ENCODE peak calls at places on chromosomes 4 and X, in four cellular contexts. M is iPS DF 6.9, O is NCI-H524 treated with DMSO at 0.1 percent for 48 hours, D is right cardiac atrium. S is an unnamed sample.

GRCh38 chrX:18719852-18720251 is 12.4 kb downstream of the PPEF1 start:
- DNase-seq in O (no peak), M (no peak), D (no peak), S (no peak)

GRCh38 chr4:85986266-85986665 is 373.6 kb downstream of the MAPK10 start:
- DNase-seq in O (no peak), M (no peak), D (no peak), S (no peak)

GRCh38 chr4:138802499-138802898 is 213.1 kb upstream of the NOCT start:
- DNase-seq in D (no peak), M (no peak), O (no peak), S (no peak)

GRCh38 chr4:105644270-105644669 is 64.2 kb downstream of the INTS12 start:
- DNase-seq in O (no peak), M (no peak), D (no peak), S (no peak)

GRCh38 chr4:39429476-39430310 is 23.0 kb downstream of the KLB start:
- DNase-seq in D (no peak), M (no peak), O (no peak), S (no peak)

GRCh38 chrX:112734250-112734649 is 54.5 kb upstream of the LHFPL1 start:
- DNase-seq in D (no peak), O (no peak), M (no peak), S (no peak)

GRCh38 chr4:186486172-186486571 is 69.2 kb downstream of the MTNR1A start:
- DNase-seq in M (no peak), O (no peak), D (no peak), S (no peak)

GRCh38 chr4:8373973-8374545 is 66.5 kb downstream of the ACOX3 start:
- DNase-seq in M (no peak), O (no peak), D (no peak), S (no peak)

GRCh38 chrX:27981349-27981748 is at the start of gene DCAF8L1:
- DNase-seq in M (no peak), O (no peak), D (no peak), S (no peak)

GRCh38 chr4:17336524-17336941 is 175.4 kb downstream of the QDPR start:
- DNase-seq in D (peak), O (no peak), M (no peak), S (no peak)

GRCh38 chr4:145034727-145035211 is 63.2 kb downstream of the ANAPC10 start:
- DNase-seq in D (no peak), O (peak), M (no peak), S (no peak)

GRCh38 chrX:23788521-23788920 is 5.5 kb downstream of the SAT1 start:
- DNase-seq in O (no peak), M (no peak), D (no peak), S (no peak)

GRCh38 chr4:90715242-90715641 is 588.0 kb downstream of the CCSER1 start:
- DNase-seq in O (no peak), M (no peak), D (no peak), S (no peak)

GRCh38 chr4:136831553-136831952 is 700.7 kb downstream of the PCDH18 start:
- DNase-seq in M (no peak), D (no peak), O (peak), S (no peak)

GRCh38 chr4:56252561-56253152 is 134.6 kb downstream of the AASDH start:
- DNase-seq in M (no peak), D (no peak), O (no peak), S (no peak)

GRCh38 chr4:104128031-104128849 is 366.5 kb downstream of the CXXC4 start:
- DNase-seq in M (no peak), D (no peak), O (no peak), S (no peak)

GRCh38 chr4:19748470-19748869 is 503.2 kb upstream of the SLIT2 start:
- DNase-seq in M (no peak), D (peak), O (no peak), S (no peak)

GRCh38 chrX:40035726-40036125 is 62.0 kb downstream of the BCOR start:
- DNase-seq in O (no peak), D (no peak), M (no peak), S (no peak)

GRCh38 chrX:40176979-40177430 is 79.2 kb upstream of the BCOR start:
- DNase-seq in O (no peak), M (no peak), D (no peak), S (no peak)

GRCh38 chr4:169115897-169116254 is 105.8 kb upstream of the CBR4 start:
- DNase-seq in M (no peak), D (no peak), O (no peak), S (no peak)

GRCh38 chrX:22746081-22746480 is 253.7 kb upstream of the DDX53 start:
- DNase-seq in O (no peak), M (no peak), D (no peak), S (no peak)

GRCh38 chr4:113901994-113902787 is 77.3 kb downstream of the ARSJ start:
- DNase-seq in D (no peak), O (no peak), M (no peak), S (no peak)

GRCh38 chrX:108199691-108200090 is 108.1 kb downstream of the ATG4A start:
- DNase-seq in O (no peak), M (no peak), D (no peak), S (peak)

GRCh38 chr4:52640808-52641595 is 18.1 kb downstream of the USP46 start:
- DNase-seq in M (no peak), D (no peak), O (no peak), S (no peak)

GRCh38 chr4:124631760-124632159 is 80.8 kb downstream of the ANKRD50 start:
- DNase-seq in D (peak), M (no peak), O (no peak), S (peak)

GRCh38 chrX:118974908-118975671 is 672 bp downstream of the LONRF3 start:
- DNase-seq in O (no peak), M (no peak), D (peak), S (peak)

GRCh38 chr4:83686166-83686565 is 150.3 kb downstream of the GPAT3 start:
- DNase-seq in O (no peak), M (no peak), D (no peak), S (no peak)

GRCh38 chr4:164731827-164732474 is 22.0 kb upstream of the SMIM31 start:
- DNase-seq in M (peak), O (no peak), D (peak), S (peak)

GRCh38 chr4:26385690-26386089 is 64.9 kb downstream of the RBPJ start:
- DNase-seq in M (no peak), O (no peak), D (no peak), S (no peak)

GRCh38 chrX:47351706-47352105 is 18.7 kb upstream of the ZNF157 start:
- DNase-seq in M (no peak), D (no peak), O (no peak), S (no peak)

GRCh38 chrX:114049063-114049462 is 534.8 kb upstream of the HTR2C start:
- DNase-seq in D (no peak), M (no peak), O (no peak), S (no peak)

GRCh38 chr4:151672996-151673395 is 87.8 kb downstream of the GATB start:
- DNase-seq in O (no peak), M (no peak), D (no peak), S (no peak)

GRCh38 chrX:44495091-44495490 is 47.6 kb downstream of the FUNDC1 start:
- DNase-seq in D (no peak), M (no peak), O (no peak), S (no peak)

GRCh38 chr4:88866862-88867550 is 169.4 kb upstream of the NAP1L5 start:
- DNase-seq in D (no peak), O (no peak), M (no peak), S (no peak)

GRCh38 chr4:124157781-124158180 is 554.8 kb downstream of the ANKRD50 start:
- DNase-seq in M (no peak), O (no peak), D (no peak), S (no peak)

GRCh38 chrX:11759461-11760311 is 1.6 kb downstream of the MSL3 start:
- DNase-seq in O (peak), M (no peak), D (peak), S (peak)

GRCh38 chr4:21948347-21949072 is at the start of gene KCNIP4:
- DNase-seq in O (no peak), D (no peak), M (no peak), S (no peak)

GRCh38 chrX:46072372-46072771 is 472.8 kb downstream of the ZNF674 start:
- DNase-seq in D (no peak), O (no peak), M (no peak), S (no peak)

GRCh38 chr4:2415213-2415612 is 3.2 kb downstream of the ZFYVE28 start:
- DNase-seq in M (no peak), O (no peak), D (no peak), S (no peak)

GRCh38 chr4:152009046-152009445 is 248.2 kb upstream of the GATB start:
- DNase-seq in D (no peak), M (no peak), O (no peak), S (no peak)